ENCODE peak calls at places on chromosomes 2 and 18, in four cellular contexts. K is A172, M is HTR-8/SVneo, Z is substantia nigra. F is an unnamed sample.

GRCh38 chr2:23925702-23926288 is 1.1 kb downstream of the ATAD2B start:
- DNase-seq in K (peak; percentile 67), M (peak; percentile 42), Z (peak; percentile 46), F (peak; percentile 65)

GRCh38 chr2:37627715-37628114 is 43.7 kb downstream of the CDC42EP3 start:
- DNase-seq in K (no peak), M (no peak), Z (no peak), F (no peak)

GRCh38 chr2:98091738-98092137 is 4.8 kb downstream of the VWA3B start:
- DNase-seq in K (no peak), M (no peak), Z (no peak), F (no peak)

GRCh38 chr2:230160112-230160660 is 59.6 kb downstream of the SP110 start:
- DNase-seq in K (peak; percentile 41), M (peak; percentile 71), Z (peak; percentile 6), F (peak; percentile 11)

GRCh38 chr18:52670903-52671302 is 330.9 kb downstream of the DCC start:
- DNase-seq in K (no peak), M (no peak), Z (no peak), F (no peak)

GRCh38 chr2:31138037-31138962 is at the start of gene GALNT14:
- DNase-seq in K (no peak), M (peak; percentile 61), Z (peak; percentile 50), F (peak; percentile 72)

GRCh38 chr18:3710712-3711269 is 260.8 kb downstream of the TGIF1 start:
- DNase-seq in K (peak; percentile 72), M (peak; percentile 18), Z (peak; percentile 26), F (peak; percentile 68)

GRCh38 chr2:28338046-28338753 is 54.5 kb upstream of the FOSL2 start:
- DNase-seq in K (no peak), M (no peak), Z (no peak), F (peak; percentile 86)

GRCh38 chr2:134690629-134691215 is 28.1 kb downstream of the TMEM163 start:
- DNase-seq in K (no peak), M (no peak), Z (no peak), F (no peak)

GRCh38 chr2:172680595-172681176 is 55.0 kb upstream of the RAPGEF4 start:
- DNase-seq in K (no peak), M (no peak), Z (no peak), F (no peak)

GRCh38 chr2:208306291-208306690 is 40.2 kb downstream of the PIKFYVE start:
- DNase-seq in K (no peak), M (no peak), Z (no peak), F (no peak)

GRCh38 chr2:72718906-72719305 is 106.9 kb downstream of the EXOC6B start:
- DNase-seq in K (no peak), M (no peak), Z (no peak), F (peak; percentile 56)

GRCh38 chr18:48270929-48271328 is 138.3 kb downstream of the ZBTB7C start:
- DNase-seq in K (no peak), M (no peak), Z (no peak), F (no peak)

GRCh38 chr18:13019301-13019700 is 28.1 kb downstream of the CEP192 start:
- DNase-seq in K (no peak), M (no peak), Z (no peak), F (no peak)

GRCh38 chr2:26590439-26590838 is 50.7 kb downstream of the CIB4 start:
- DNase-seq in K (no peak), M (no peak), Z (no peak), F (no peak)

GRCh38 chr18:54762386-54762785 is 65.9 kb upstream of the RAB27B start:
- DNase-seq in K (no peak), M (no peak), Z (no peak), F (no peak)

GRCh38 chr2:46493241-46493970 is 14.0 kb downstream of the TMEM247 start:
- DNase-seq in K (peak; percentile 80), M (peak; percentile 67), Z (no peak), F (no peak)

GRCh38 chr2:217851191-217852020 is 151.4 kb downstream of the TNS1 start:
- DNase-seq in K (no peak), M (no peak), Z (no peak), F (peak; percentile 50)

GRCh38 chr2:32647180-32647651 is 19.4 kb downstream of the TTC27 start:
- DNase-seq in K (peak; percentile 80), M (peak; percentile 23), Z (no peak), F (peak; percentile 3)

GRCh38 chr2:100612388-100613000 is 49.7 kb downstream of the PDCL3 start:
- DNase-seq in K (no peak), M (no peak), Z (no peak), F (no peak)

GRCh38 chr18:63237486-63237885 is 82.1 kb downstream of the BCL2 start:
- DNase-seq in K (no peak), M (no peak), Z (no peak), F (peak; percentile 31)

GRCh38 chr18:32470136-32470712 is 458 bp downstream of the GAREM1 start:
- DNase-seq in K (no peak), M (no peak), Z (peak; percentile 52), F (peak; percentile 25)

GRCh38 chr18:50447952-50448351 is 73.1 kb downstream of the SKA1 start:
- DNase-seq in K (no peak), M (no peak), Z (no peak), F (no peak)

GRCh38 chr2:118706371-118706770 is 141.1 kb downstream of the EN1 start:
- DNase-seq in K (no peak), M (no peak), Z (no peak), F (no peak)

GRCh38 chr2:234003972-234004617 is 46.4 kb upstream of the SPP2 start:
- DNase-seq in K (peak; percentile 98), M (peak; percentile 79), Z (no peak), F (peak; percentile 98)

GRCh38 chr2:146874260-146874658 is 970.6 kb upstream of the ACVR2A start:
- DNase-seq in K (peak; percentile 97), M (peak; percentile 62), Z (no peak), F (peak; percentile 82)

GRCh38 chr18:76806301-76806700 is 16.1 kb upstream of the ZNF236 start:
- DNase-seq in K (no peak), M (no peak), Z (no peak), F (no peak)

GRCh38 chr18:12074734-12075133 is 18.9 kb upstream of the ANKRD62 start:
- DNase-seq in K (no peak), M (no peak), Z (no peak), F (no peak)

GRCh38 chr2:98634406-98635092 is 26.2 kb downstream of the UNC50 start:
- DNase-seq in K (no peak), M (peak; percentile 37), Z (no peak), F (no peak)

GRCh38 chr2:95074663-95075439 is 46.8 kb downstream of the MRPS5 start:
- DNase-seq in K (no peak), M (no peak), Z (no peak), F (no peak)

GRCh38 chr2:230666885-230667712 is 45.5 kb upstream of the CAB39 start:
- DNase-seq in K (peak; percentile 14), M (no peak), Z (no peak), F (peak; percentile 71)

GRCh38 chr18:70004698-70005097 is 57.0 kb upstream of the CD226 start:
- DNase-seq in K (no peak), M (no peak), Z (no peak), F (no peak)